ENCODE peak calls at places on chromosomes 3 and 15, in nine cellular contexts. One of them, this sample, is unnamed.

GRCh38 chr15:91055548-91056331 is 33.3 kb upstream of the VPS33B start:
- DNase-seq in ovary: no peak
- DNase-seq in ACHN: peak
- DNase-seq in astrocyte: peak
- DNase-seq in Right ventricle myocardium superior: no peak
- DNase-seq in endodermal cell: peak
- DNase-seq in aorta: no peak
- DNase-seq in CD4-positive, alpha-beta T cell: peak
- DNase-seq in KBM-7: peak
- DNase-seq in this sample: no peak

GRCh38 chr3:197186887-197187588 is 111.4 kb downstream of the DLG1 start:
- DNase-seq in ovary: no peak
- DNase-seq in ACHN: peak
- DNase-seq in astrocyte: peak
- DNase-seq in Right ventricle myocardium superior: no peak
- DNase-seq in endodermal cell: no peak
- DNase-seq in aorta: no peak
- DNase-seq in CD4-positive, alpha-beta T cell: no peak
- DNase-seq in KBM-7: peak
- DNase-seq in this sample: no peak

GRCh38 chr3:38497026-38497425 is 886 bp downstream of the EXOG start:
- DNase-seq in ovary: no peak
- DNase-seq in ACHN: peak
- DNase-seq in astrocyte: peak
- DNase-seq in Right ventricle myocardium superior: no peak
- DNase-seq in endodermal cell: no peak
- DNase-seq in aorta: no peak
- DNase-seq in CD4-positive, alpha-beta T cell: no peak
- DNase-seq in KBM-7: no peak
- DNase-seq in this sample: no peak

GRCh38 chr3:14335774-14336413 is 66.5 kb upstream of the SLC6A6 start:
- DNase-seq in ovary: no peak
- DNase-seq in ACHN: no peak
- DNase-seq in astrocyte: no peak
- DNase-seq in Right ventricle myocardium superior: no peak
- DNase-seq in endodermal cell: no peak
- DNase-seq in aorta: no peak
- DNase-seq in CD4-positive, alpha-beta T cell: no peak
- DNase-seq in KBM-7: peak
- DNase-seq in this sample: no peak

GRCh38 chr15:65870889-65871533 is 1.7 kb downstream of the RAB11A start:
- DNase-seq in ovary: no peak
- DNase-seq in ACHN: peak
- DNase-seq in astrocyte: peak
- DNase-seq in Right ventricle myocardium superior: no peak
- DNase-seq in endodermal cell: no peak
- DNase-seq in aorta: no peak
- DNase-seq in CD4-positive, alpha-beta T cell: no peak
- DNase-seq in KBM-7: peak
- DNase-seq in this sample: no peak

GRCh38 chr15:75069301-75069925 is 46.0 kb downstream of the PPCDC start:
- DNase-seq in ovary: peak
- DNase-seq in ACHN: no peak
- DNase-seq in astrocyte: no peak
- DNase-seq in Right ventricle myocardium superior: no peak
- DNase-seq in endodermal cell: no peak
- DNase-seq in aorta: no peak
- DNase-seq in CD4-positive, alpha-beta T cell: no peak
- DNase-seq in KBM-7: peak
- DNase-seq in this sample: no peak

GRCh38 chr3:30078736-30079135 is 527.7 kb upstream of the TGFBR2 start:
- DNase-seq in ovary: no peak
- DNase-seq in ACHN: no peak
- DNase-seq in astrocyte: no peak
- DNase-seq in Right ventricle myocardium superior: no peak
- DNase-seq in endodermal cell: no peak
- DNase-seq in aorta: no peak
- DNase-seq in CD4-positive, alpha-beta T cell: no peak
- DNase-seq in KBM-7: no peak
- DNase-seq in this sample: no peak

GRCh38 chr15:52728899-52729298 is 49.7 kb upstream of the ATOSA start:
- DNase-seq in ovary: no peak
- DNase-seq in ACHN: no peak
- DNase-seq in astrocyte: peak
- DNase-seq in Right ventricle myocardium superior: no peak
- DNase-seq in endodermal cell: no peak
- DNase-seq in aorta: no peak
- DNase-seq in CD4-positive, alpha-beta T cell: no peak
- DNase-seq in KBM-7: no peak
- DNase-seq in this sample: no peak

GRCh38 chr3:70090322-70090913 is 90.9 kb downstream of the SAMMSON start:
- DNase-seq in ovary: no peak
- DNase-seq in ACHN: peak
- DNase-seq in astrocyte: no peak
- DNase-seq in Right ventricle myocardium superior: no peak
- DNase-seq in endodermal cell: no peak
- DNase-seq in aorta: no peak
- DNase-seq in CD4-positive, alpha-beta T cell: no peak
- DNase-seq in KBM-7: peak
- DNase-seq in this sample: no peak

GRCh38 chr3:156416846-156417581 is 137.9 kb downstream of the SSR3 start:
- DNase-seq in ovary: no peak
- DNase-seq in ACHN: no peak
- DNase-seq in astrocyte: peak
- DNase-seq in Right ventricle myocardium superior: no peak
- DNase-seq in endodermal cell: no peak
- DNase-seq in aorta: no peak
- DNase-seq in CD4-positive, alpha-beta T cell: no peak
- DNase-seq in KBM-7: no peak
- DNase-seq in this sample: no peak

GRCh38 chr15:57706405-57707209 is at the start of gene POLR2M:
- DNase-seq in ovary: peak
- DNase-seq in ACHN: peak
- DNase-seq in astrocyte: peak
- DNase-seq in Right ventricle myocardium superior: peak
- DNase-seq in endodermal cell: peak
- DNase-seq in aorta: peak
- DNase-seq in CD4-positive, alpha-beta T cell: peak
- DNase-seq in KBM-7: peak
- DNase-seq in this sample: peak

GRCh38 chr3:17686613-17687012 is 55.8 kb downstream of the TBC1D5 start:
- DNase-seq in ovary: no peak
- DNase-seq in ACHN: peak
- DNase-seq in astrocyte: no peak
- DNase-seq in Right ventricle myocardium superior: no peak
- DNase-seq in endodermal cell: no peak
- DNase-seq in aorta: no peak
- DNase-seq in CD4-positive, alpha-beta T cell: no peak
- DNase-seq in KBM-7: peak
- DNase-seq in this sample: no peak

GRCh38 chr3:33858131-33858530 is 59.7 kb downstream of the PDCD6IP start:
- DNase-seq in ovary: no peak
- DNase-seq in ACHN: no peak
- DNase-seq in astrocyte: no peak
- DNase-seq in Right ventricle myocardium superior: no peak
- DNase-seq in endodermal cell: no peak
- DNase-seq in aorta: no peak
- DNase-seq in CD4-positive, alpha-beta T cell: no peak
- DNase-seq in KBM-7: no peak
- DNase-seq in this sample: no peak

GRCh38 chr3:43773273-43774104 is 82.8 kb downstream of the ABHD5 start:
- DNase-seq in ovary: no peak
- DNase-seq in ACHN: no peak
- DNase-seq in astrocyte: no peak
- DNase-seq in Right ventricle myocardium superior: peak
- DNase-seq in endodermal cell: peak
- DNase-seq in aorta: no peak
- DNase-seq in CD4-positive, alpha-beta T cell: no peak
- DNase-seq in KBM-7: peak
- DNase-seq in this sample: no peak

GRCh38 chr3:111820651-111821050 is 38.4 kb upstream of the PHLDB2 start:
- DNase-seq in ovary: no peak
- DNase-seq in ACHN: no peak
- DNase-seq in astrocyte: no peak
- DNase-seq in Right ventricle myocardium superior: no peak
- DNase-seq in endodermal cell: no peak
- DNase-seq in aorta: no peak
- DNase-seq in CD4-positive, alpha-beta T cell: no peak
- DNase-seq in KBM-7: no peak
- DNase-seq in this sample: no peak

GRCh38 chr3:72560857-72561675 is 287.2 kb downstream of the SHQ1 start:
- DNase-seq in ovary: no peak
- DNase-seq in ACHN: no peak
- DNase-seq in astrocyte: no peak
- DNase-seq in Right ventricle myocardium superior: no peak
- DNase-seq in endodermal cell: no peak
- DNase-seq in aorta: no peak
- DNase-seq in CD4-positive, alpha-beta T cell: no peak
- DNase-seq in KBM-7: no peak
- DNase-seq in this sample: no peak

GRCh38 chr3:129228891-129229585 is 20.4 kb upstream of the COPG1 start:
- DNase-seq in ovary: no peak
- DNase-seq in ACHN: peak
- DNase-seq in astrocyte: peak
- DNase-seq in Right ventricle myocardium superior: peak
- DNase-seq in endodermal cell: peak
- DNase-seq in aorta: peak
- DNase-seq in CD4-positive, alpha-beta T cell: no peak
- DNase-seq in KBM-7: no peak
- DNase-seq in this sample: no peak

GRCh38 chr3:149371001-149371722 is 6.3 kb downstream of the TM4SF1 start:
- DNase-seq in ovary: no peak
- DNase-seq in ACHN: no peak
- DNase-seq in astrocyte: peak
- DNase-seq in Right ventricle myocardium superior: no peak
- DNase-seq in endodermal cell: no peak
- DNase-seq in aorta: no peak
- DNase-seq in CD4-positive, alpha-beta T cell: no peak
- DNase-seq in KBM-7: peak
- DNase-seq in this sample: no peak

GRCh38 chr15:40217166-40217785 is 21.6 kb upstream of the PAK6 start:
- DNase-seq in ovary: no peak
- DNase-seq in ACHN: peak
- DNase-seq in astrocyte: peak
- DNase-seq in Right ventricle myocardium superior: no peak
- DNase-seq in endodermal cell: peak
- DNase-seq in aorta: no peak
- DNase-seq in CD4-positive, alpha-beta T cell: no peak
- DNase-seq in KBM-7: peak
- DNase-seq in this sample: no peak

This sample was measured in T-cell.